ENCODE peak calls at places on chromosomes 6 and 20, in seven cellular contexts. D is activated CD4-positive, alpha-beta T cell treated with anti-CD3 and anti-CD28 coated beads, Interleukin-2, amount 50 U/mL, for 48 hours; B is CD8-positive, alpha-beta memory T cell; C is testis; V is cardiac fibroblast; M is amniotic stem cell; Z is lung. U is an unnamed sample.

GRCh38 chr6:79538481-79538971 is 1.3 kb upstream of the LCA5 start:
- DNase-seq in D (no peak), B (no peak), C (no peak), V (peak; percentile 43), M (no peak), Z (no peak), U (no peak)

GRCh38 chr20:34055290-34055689 is 56.8 kb downstream of the EIF2S2 start:
- DNase-seq in D (no peak), B (no peak), C (no peak), V (no peak), M (no peak), Z (no peak), U (no peak)

GRCh38 chr6:50185006-50185405 is 135.3 kb upstream of the DEFB112 start:
- DNase-seq in D (no peak), B (no peak), C (no peak), V (no peak), M (no peak), Z (no peak), U (no peak)

GRCh38 chr20:20271277-20271676 is 96.6 kb upstream of the INSM1 start:
- DNase-seq in D (no peak), B (no peak), C (no peak), V (no peak), M (no peak), Z (no peak), U (no peak)

GRCh38 chr6:31791324-31792089 is 4.0 kb downstream of the VARS1 start:
- DNase-seq in D (peak; percentile 50), B (no peak), C (peak; percentile 60), V (peak; percentile 54), M (no peak), Z (no peak), U (no peak)

GRCh38 chr6:160141001-160141726 is 19.5 kb downstream of the SLC22A1 start:
- DNase-seq in D (no peak), B (no peak), C (no peak), V (peak; percentile 81), M (peak; percentile 49), Z (no peak), U (no peak)

GRCh38 chr20:56328861-56329260 is 29.9 kb upstream of the FAM210B start:
- DNase-seq in D (no peak), B (no peak), C (peak; percentile 45), V (peak; percentile 13), M (no peak), Z (no peak), U (no peak)

GRCh38 chr20:23340524-23340923 is 10.1 kb upstream of the NXT1 start:
- DNase-seq in D (no peak), B (no peak), C (peak; percentile 88), V (peak; percentile 84), M (peak; percentile 29), Z (peak; percentile 56), U (peak; percentile 18)

GRCh38 chr6:113560908-113561307 is 296.2 kb upstream of the MARCKS start:
- DNase-seq in D (no peak), B (no peak), C (no peak), V (peak; percentile 91), M (peak; percentile 42), Z (no peak), U (peak; percentile 32)

GRCh38 chr6:134853111-134854055 is 96.5 kb downstream of the ALDH8A1 start:
- DNase-seq in D (no peak), B (no peak), C (no peak), V (peak; percentile 31), M (no peak), Z (no peak), U (no peak)

GRCh38 chr6:108737594-108738546 is 110.4 kb upstream of the ARMC2 start:
- DNase-seq in D (peak; percentile 49), B (no peak), C (no peak), V (peak; percentile 99), M (peak; percentile 99), Z (no peak), U (peak; percentile 25)

GRCh38 chr6:107712523-107713213 is 111.4 kb downstream of the SCML4 start:
- DNase-seq in D (peak; percentile 37), B (peak; percentile 60), C (no peak), V (peak; percentile 59), M (no peak), Z (no peak), U (no peak)

GRCh38 chr6:40918035-40918651 is 120.9 kb downstream of the UNC5CL start:
- DNase-seq in D (no peak), B (no peak), C (no peak), V (no peak), M (no peak), Z (no peak), U (no peak)

GRCh38 chr6:95091823-95092436 is 485.4 kb upstream of the MANEA start:
- DNase-seq in D (no peak), B (no peak), C (no peak), V (peak; percentile 80), M (peak; percentile 6), Z (no peak), U (peak; percentile 73)

GRCh38 chr20:63775096-63775978 is 35.8 kb downstream of the SLC2A4RG start:
- DNase-seq in D (peak; percentile 25), B (peak; percentile 58), C (peak; percentile 73), V (no peak), M (no peak), Z (no peak), U (no peak)

GRCh38 chr6:121615493-121615892 is 180.0 kb downstream of the GJA1 start:
- DNase-seq in D (no peak), B (no peak), C (no peak), V (no peak), M (no peak), Z (no peak), U (no peak)

GRCh38 chr6:70281923-70282902 is 20.7 kb downstream of the COL9A1 start:
- DNase-seq in D (no peak), B (no peak), C (no peak), V (no peak), M (no peak), Z (no peak), U (no peak)

GRCh38 chr6:150586850-150587359 is 12.8 kb upstream of the PLEKHG1 start:
- DNase-seq in D (no peak), B (no peak), C (no peak), V (no peak), M (no peak), Z (no peak), U (no peak)

GRCh38 chr6:44649365-44650025 is 262.0 kb downstream of the CDC5L start:
- DNase-seq in D (no peak), B (no peak), C (no peak), V (peak; percentile 71), M (no peak), Z (no peak), U (no peak)

U was measured in SW 1271.